ENCODE peak calls at places on chromosomes 12 and 14, in seven cellular contexts. G is HCT116, V is HL-60, C is HepG2, E is A549, J is Panc1, D is K562. X is an unnamed sample.

GRCh38 chr12:2013527-2014223 is 9.4 kb upstream of the DCP1B start:
- DNase-seq in V (no peak), G (no peak), J (no peak), E (no peak), C (no peak), D (no peak), X (peak)

GRCh38 chr12:121888478-121889266 is at the start of gene PSMD9:
- DNase-seq in E (peak), G (peak), C (peak), D (peak), J (peak), V (peak), X (peak)

GRCh38 chr14:68349900-68350323 is 443.0 kb downstream of the ZFP36L1 start:
- DNase-seq in C (peak), V (no peak), G (no peak), E (no peak), J (no peak), D (no peak), X (no peak)

GRCh38 chr14:31286456-31287293 is 79.1 kb upstream of the HECTD1 start:
- DNase-seq in D (peak), E (no peak), J (no peak), V (no peak), G (peak), C (peak), X (peak)

GRCh38 chr12:49809369-49810158 is 18.6 kb downstream of the NCKAP5L start:
- DNase-seq in E (no peak), J (no peak), V (no peak), G (no peak), C (no peak), D (no peak), X (peak)

GRCh38 chr12:122395319-122395718 is 27.1 kb downstream of the CLIP1 start:
- DNase-seq in J (peak), D (no peak), C (no peak), E (peak), G (peak), V (no peak), X (no peak)

GRCh38 chr12:122862110-122862634 is 26.9 kb downstream of the HIP1R start:
- DNase-seq in D (no peak), C (no peak), V (no peak), G (no peak), E (no peak), J (no peak), X (no peak)

GRCh38 chr14:69351911-69352310 is 46.2 kb downstream of the ERH start:
- DNase-seq in D (no peak), G (no peak), E (no peak), J (no peak), C (no peak), V (no peak), X (no peak)

GRCh38 chr12:1936406-1937320 is 18.2 kb upstream of the CACNA2D4 start:
- DNase-seq in C (no peak), D (no peak), E (peak), V (no peak), G (no peak), J (no peak), X (no peak)

GRCh38 chr14:69667938-69668336 is 56.5 kb downstream of the SUSD6 start:
- DNase-seq in C (no peak), J (no peak), G (no peak), D (no peak), E (no peak), V (no peak), X (no peak)

GRCh38 chr12:94147991-94148840 is at the start of gene PLXNC1:
- DNase-seq in G (no peak), C (no peak), V (no peak), D (no peak), J (no peak), E (peak), X (peak)

GRCh38 chr14:58200480-58200841 is 512 bp downstream of the ACTR10 start:
- DNase-seq in C (no peak), V (no peak), E (no peak), D (no peak), J (no peak), G (no peak), X (no peak)

GRCh38 chr12:132178801-132179401 is 34.6 kb downstream of the NOC4L start:
- DNase-seq in E (no peak), J (no peak), D (no peak), G (no peak), C (no peak), V (no peak), X (peak)

GRCh38 chr12:8087666-8088065 is 5.6 kb downstream of the NECAP1 start:
- DNase-seq in V (no peak), G (no peak), D (no peak), J (no peak), E (no peak), C (no peak), X (no peak)

GRCh38 chr14:81868172-81868571 is 334.5 kb upstream of the SEL1L start:
- DNase-seq in E (no peak), G (no peak), J (no peak), D (no peak), C (no peak), V (no peak), X (peak)

GRCh38 chr14:64788706-64789105 is 84.5 kb downstream of the PLEKHG3 start:
- DNase-seq in D (no peak), E (peak), J (no peak), C (no peak), V (no peak), G (peak), X (no peak)

GRCh38 chr12:2449586-2449985 is 345.2 kb upstream of the FKBP4 start:
- DNase-seq in C (no peak), G (no peak), V (no peak), D (no peak), E (no peak), J (no peak), X (no peak)

GRCh38 chr12:105329926-105330282 is 587 bp upstream of the C12orf75 start:
- DNase-seq in D (no peak), E (no peak), V (no peak), J (no peak), C (no peak), G (no peak), X (no peak)

GRCh38 chr12:105741786-105742566 is 396.8 kb downstream of the NUAK1 start:
- DNase-seq in E (no peak), V (no peak), J (no peak), C (no peak), G (no peak), D (no peak), X (no peak)

GRCh38 chr14:72433511-72433910 is 460.4 kb downstream of the DPF3 start:
- DNase-seq in J (no peak), D (no peak), C (no peak), G (no peak), V (no peak), E (peak), X (no peak)

GRCh38 chr12:87529386-87529785 is 499.8 kb downstream of the C12orf50 start:
- DNase-seq in G (no peak), V (no peak), E (no peak), C (no peak), D (no peak), J (no peak), X (no peak)

GRCh38 chr12:89059721-89060120 is 292.6 kb downstream of the DUSP6 start:
- DNase-seq in E (no peak), V (no peak), C (no peak), J (no peak), G (no peak), D (no peak), X (no peak)

GRCh38 chr12:130083002-130083401 is 79.3 kb upstream of the FZD10 start:
- DNase-seq in E (no peak), D (no peak), C (no peak), J (no peak), V (no peak), G (no peak), X (no peak)

GRCh38 chr14:89185919-89186849 is 230.8 kb downstream of the FOXN3 start:
- DNase-seq in C (no peak), D (no peak), G (peak), V (no peak), E (no peak), J (no peak), X (no peak)

GRCh38 chr12:71014180-71014785 is 93.7 kb upstream of the PTPRR start:
- DNase-seq in V (no peak), G (peak), D (no peak), C (peak), J (no peak), E (peak), X (peak)

GRCh38 chr12:110972870-110973269 is 52.5 kb upstream of the MYL2 start:
- DNase-seq in V (no peak), E (no peak), C (no peak), J (no peak), G (no peak), D (no peak), X (no peak)

GRCh38 chr12:11696084-11696483 is 46.6 kb downstream of the ETV6 start:
- DNase-seq in J (no peak), E (no peak), G (no peak), C (no peak), D (no peak), V (no peak), X (no peak)

GRCh38 chr14:60665178-60665555 is 15.9 kb upstream of the SIX1 start:
- DNase-seq in D (no peak), E (no peak), G (no peak), J (no peak), V (no peak), C (peak), X (no peak)

GRCh38 chr12:53508534-53509199 is 1.4 kb upstream of the NPFF start:
- DNase-seq in V (no peak), D (peak), E (peak), C (peak), G (no peak), J (peak), X (peak)

GRCh38 chr12:123854232-123854631 is 92.1 kb downstream of the DNAH10 start:
- DNase-seq in J (no peak), V (no peak), E (no peak), G (no peak), C (no peak), D (no peak), X (no peak)

GRCh38 chr12:91009319-91009950 is 4.7 kb upstream of the EPYC start:
- DNase-seq in E (no peak), D (no peak), G (no peak), J (no peak), V (no peak), C (no peak), X (no peak)

GRCh38 chr12:74685385-74685784 is 147.8 kb downstream of the ATXN7L3B start:
- DNase-seq in V (no peak), C (peak), E (no peak), G (no peak), D (no peak), J (no peak), X (no peak)

GRCh38 chr12:69239922-69240624 is 704 bp downstream of the CPSF6 start:
- DNase-seq in E (peak), J (no peak), G (no peak), V (no peak), D (peak), C (no peak), X (peak)
- TF ChIP-seq REST in E (no peak), J (no peak), G (no peak), V (no peak), D (no peak), C (no peak), X (no peak)

GRCh38 chr12:32118806-32119205 is 12.2 kb downstream of the BICD1 start:
- DNase-seq in E (no peak), G (no peak), J (no peak), V (no peak), C (no peak), D (no peak), X (no peak)

GRCh38 chr12:32116897-32117296 is 10.2 kb downstream of the BICD1 start:
- DNase-seq in E (no peak), J (no peak), C (no peak), V (no peak), G (no peak), D (no peak), X (no peak)

GRCh38 chr12:32124637-32125036 is 18.0 kb downstream of the BICD1 start:
- DNase-seq in D (no peak), G (no peak), E (no peak), J (no peak), C (no peak), V (no peak), X (peak)

GRCh38 chr12:32115404-32116104 is 8.9 kb downstream of the BICD1 start:
- DNase-seq in G (peak), C (no peak), D (peak), E (peak), V (peak), J (peak), X (no peak)

DNA sequence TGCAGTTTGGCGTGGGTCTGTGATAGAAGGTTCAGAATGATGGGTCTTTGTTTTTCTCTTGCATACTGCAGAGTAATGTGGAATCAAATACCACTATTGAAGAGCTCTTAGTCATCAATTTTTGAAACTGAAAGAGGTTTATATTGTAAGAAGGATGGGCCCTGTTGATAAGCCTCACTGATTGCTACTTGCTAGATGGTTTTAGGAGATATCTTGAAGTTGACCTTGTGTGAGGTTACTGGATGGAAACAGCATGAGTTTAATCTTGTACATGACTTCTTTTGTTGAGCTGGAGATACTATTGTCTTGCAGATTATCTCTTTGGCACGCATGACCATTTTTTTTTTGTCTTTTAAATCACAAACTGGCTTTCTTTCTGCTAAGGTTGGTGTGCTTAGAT is 13.8 kb downstream of the BICD1 start:
- DNase-seq in J (no peak), E (no peak), V (no peak), D (no peak), C (no peak), G (no peak), X (peak)
- TF ChIP-seq REST in J (no peak), E (no peak), V (no peak), D (no peak), C (no peak), G (no peak), X (no peak)

DNA sequence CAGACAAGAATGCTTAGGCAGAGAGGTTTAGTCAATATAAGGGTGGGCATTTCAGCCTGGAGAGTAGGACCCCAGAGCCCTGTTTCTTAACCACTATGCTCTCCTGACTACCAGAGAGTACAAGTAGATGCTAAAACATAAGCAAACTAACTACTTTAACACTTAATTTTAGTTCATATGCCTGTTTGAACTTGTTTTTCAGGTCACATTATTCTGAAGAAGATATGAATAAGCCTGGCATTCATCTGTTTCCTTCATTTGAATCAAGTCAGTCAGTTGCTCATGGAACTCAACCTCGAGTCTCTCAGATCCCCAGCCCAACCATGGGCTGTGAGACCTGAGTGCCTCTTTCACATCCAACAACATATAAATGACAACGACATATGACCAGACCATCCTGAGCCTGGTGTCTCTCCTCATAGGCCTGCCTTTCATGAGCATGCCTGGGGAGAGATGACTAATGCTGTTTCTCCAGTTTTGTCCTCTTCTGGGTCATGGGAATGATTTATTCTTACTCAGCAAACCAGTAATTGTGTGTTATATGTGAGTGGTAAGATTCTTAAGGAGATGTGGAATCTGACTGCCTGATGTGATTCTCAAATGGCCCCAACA is 251.1 kb upstream of the BTG1 start:
- DNase-seq in J (no peak), V (no peak), C (no peak), D (no peak), E (peak), G (no peak), X (no peak)
- TF ChIP-seq REST in J (no peak), V (no peak), C (no peak), D (no peak), E (no peak), G (no peak), X (no peak)

GRCh38 chr14:100994757-100995156 is 91.2 kb upstream of the RTL1 start:
- DNase-seq in C (no peak), J (no peak), D (no peak), V (no peak), G (no peak), E (no peak), X (no peak)
- TF ChIP-seq REST in C (no peak), J (no peak), D (no peak), V (no peak), G (no peak), E (no peak), X (no peak)

DNA sequence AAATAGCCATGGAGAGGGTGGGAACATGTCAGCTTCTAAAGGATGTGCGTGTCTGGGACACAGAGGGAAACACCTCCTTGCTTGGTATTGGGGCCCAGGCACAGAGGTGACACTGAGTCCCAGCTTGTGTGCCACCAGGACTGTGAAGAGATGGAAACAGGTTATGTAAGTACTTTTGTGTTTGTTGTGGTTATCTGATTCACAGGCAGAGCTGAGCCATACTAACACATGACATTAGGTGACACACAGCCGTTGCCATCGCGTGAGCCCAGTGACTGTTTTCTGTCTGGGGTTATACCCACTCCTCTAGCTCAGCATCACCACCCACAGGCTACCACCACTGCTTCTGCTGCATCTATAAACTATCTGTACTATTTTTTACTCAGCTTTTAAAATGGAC is 12.1 kb upstream of the FLVCR2 start:
- DNase-seq in C (no peak), V (no peak), E (no peak), D (no peak), G (no peak), J (peak), X (no peak)
- TF ChIP-seq REST in C (no peak), V (no peak), E (no peak), D (no peak), G (no peak), J (no peak), X (no peak)

GRCh38 chr14:91872517-91873470 is 5.5 kb upstream of the TC2N start:
- DNase-seq in C (no peak), G (no peak), E (peak), D (no peak), V (no peak), J (no peak), X (no peak)
- TF ChIP-seq REST in C (no peak), G (no peak), E (no peak), D (no peak), V (no peak), J (no peak), X (no peak)

DNA sequence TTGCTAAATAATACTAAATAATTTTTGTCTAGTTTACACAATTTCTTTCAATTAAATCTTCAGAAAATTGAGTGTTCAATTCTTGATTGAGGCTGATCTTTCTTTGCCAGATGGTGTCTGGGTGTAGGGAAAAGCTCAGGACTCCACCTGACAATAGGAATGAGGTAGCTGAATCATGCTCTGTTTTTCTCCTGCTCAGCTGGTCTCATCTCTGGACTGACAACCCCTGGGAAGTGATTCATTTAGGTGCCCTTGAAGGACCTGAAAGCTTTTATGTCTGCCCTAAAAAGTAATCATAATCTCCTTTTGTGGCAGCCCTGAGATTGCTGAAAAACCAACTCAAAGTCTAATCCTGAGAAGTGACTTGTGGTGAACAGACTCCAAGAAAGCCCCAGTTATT is 255.4 kb downstream of the ETNK1 start:
- DNase-seq in E (no peak), G (no peak), D (no peak), C (no peak), J (no peak), V (no peak), X (no peak)
- TF ChIP-seq REST in E (no peak), G (no peak), D (no peak), C (no peak), J (no peak), V (no peak), X (no peak)

GRCh38 chr12:76560083-76560491 is 516 bp upstream of the OSBPL8 start:
- DNase-seq in E (no peak), C (no peak), D (no peak), V (no peak), G (no peak), J (no peak), X (no peak)

GRCh38 chr12:76555797-76556196 is 3.8 kb downstream of the OSBPL8 start:
- DNase-seq in C (no peak), V (no peak), E (no peak), J (no peak), G (no peak), D (no peak), X (no peak)

GRCh38 chr12:76556373-76556772 is 3.2 kb downstream of the OSBPL8 start:
- DNase-seq in C (no peak), E (no peak), G (no peak), J (no peak), D (no peak), V (no peak), X (no peak)

GRCh38 chr12:76559277-76560082 is at the start of gene OSBPL8:
- DNase-seq in E (peak), C (peak), V (peak), D (peak), G (peak), J (no peak), X (peak)

GRCh38 chr12:76558684-76559276 is 791 bp downstream of the OSBPL8 start:
- DNase-seq in G (no peak), E (peak), D (peak), V (peak), C (peak), J (no peak), X (peak)
- TF ChIP-seq REST in G (no peak), E (no peak), D (no peak), V (no peak), C (no peak), J (no peak), X (no peak)

GRCh38 chr12:113470871-113471618 is 626 bp downstream of the LHX5 start:
- DNase-seq in J (no peak), D (no peak), V (no peak), C (no peak), G (no peak), E (no peak), X (peak)

GRCh38 chr12:113473942-113474341 is 2.3 kb upstream of the LHX5 start:
- DNase-seq in G (no peak), C (no peak), E (no peak), V (no peak), D (no peak), J (no peak), X (peak)

GRCh38 chr12:113471619-113472171 is at the start of gene LHX5:
- DNase-seq in C (no peak), E (no peak), J (no peak), V (no peak), D (peak), G (no peak), X (peak)

GRCh38 chr12:113473400-113473799 is 1.7 kb upstream of the LHX5 start:
- DNase-seq in J (no peak), D (no peak), G (no peak), C (no peak), V (no peak), E (no peak), X (no peak)

GRCh38 chr12:113472191-113473190 is 820 bp upstream of the LHX5 start:
- DNase-seq in C (no peak), E (no peak), V (no peak), D (no peak), G (no peak), J (no peak), X (peak)
- TF ChIP-seq REST in C (no peak), E (no peak), V (no peak), D (no peak), G (no peak), J (no peak), X (no peak)